ENCODE peak calls at places on chromosomes 1 and 21, in six cellular contexts. T is GM10248, W is pancreas, G is psoas muscle, S is endothelial cell, A is fibroblast of the aortic adventitia. C is an unnamed sample.

GRCh38 chr1:228095938-228096337 is 7.2 kb downstream of the C1orf35 start:
- DNase-seq in T (no peak), W (peak), G (peak), S (no peak), A (no peak), C (peak)

GRCh38 chr1:157279157-157280140 is 141.3 kb upstream of the ETV3 start:
- DNase-seq in T (no peak), W (no peak), G (no peak), S (no peak), A (no peak), C (no peak)

GRCh38 chr1:41377397-41377796 is 16.2 kb downstream of the FOXO6 start:
- DNase-seq in T (no peak), W (no peak), G (no peak), S (no peak), A (no peak), C (no peak)

GRCh38 chr1:240743696-240744095 is 131.7 kb upstream of the GREM2 start:
- DNase-seq in T (no peak), W (no peak), G (no peak), S (no peak), A (no peak), C (peak)

GRCh38 chr21:15062566-15062965 is 2.2 kb downstream of the NRIP1 start:
- DNase-seq in T (peak), W (no peak), G (no peak), S (no peak), A (peak), C (no peak)

GRCh38 chr1:226449823-226450222 is 41.9 kb upstream of the PARP1 start:
- DNase-seq in T (no peak), W (no peak), G (no peak), S (no peak), A (no peak), C (no peak)

GRCh38 chr1:910311-910880 is 13.3 kb upstream of the SAMD11 start:
- DNase-seq in T (no peak), W (peak), G (peak), S (no peak), A (no peak), C (peak)

GRCh38 chr1:208431721-208432120 is 187.5 kb upstream of the PLXNA2 start:
- DNase-seq in T (no peak), W (no peak), G (no peak), S (no peak), A (peak), C (peak)

GRCh38 chr1:113303252-113303651 is 87.1 kb upstream of the MAGI3 start:
- DNase-seq in T (no peak), W (no peak), G (no peak), S (no peak), A (no peak), C (no peak)

GRCh38 chr1:164983023-164983650 is 373.4 kb downstream of the LMX1A start:
- DNase-seq in T (no peak), W (no peak), G (no peak), S (no peak), A (no peak), C (no peak)

GRCh38 chr1:55146781-55147180 is 68.4 kb downstream of the USP24 start:
- DNase-seq in T (no peak), W (no peak), G (no peak), S (no peak), A (no peak), C (no peak)

GRCh38 chr1:164659621-164660414 is 100.8 kb downstream of the PBX1 start:
- DNase-seq in T (no peak), W (peak), G (peak), S (no peak), A (no peak), C (no peak)

GRCh38 chr1:2526824-2527552 is 592 bp upstream of the PANK4 start:
- DNase-seq in T (peak), W (peak), G (peak), S (no peak), A (peak), C (peak)

GRCh38 chr1:11496551-11497080 is 17.7 kb downstream of the DISP3 start:
- DNase-seq in T (no peak), W (no peak), G (peak), S (no peak), A (no peak), C (peak)

GRCh38 chr1:119646521-119647227 is 1.4 kb downstream of the ZNF697 start:
- DNase-seq in T (no peak), W (no peak), G (no peak), S (no peak), A (peak), C (peak)

GRCh38 chr21:41832230-41833137 is 46.7 kb downstream of the PRDM15 start:
- DNase-seq in T (no peak), W (no peak), G (no peak), S (no peak), A (no peak), C (no peak)
- TF ChIP-seq CTCF in T (no peak), W (no peak), G (no peak), S (no peak), A (no peak), C (no peak)

GRCh38 chr1:230067441-230067870 is 418 bp downstream of the GALNT2 start:
- DNase-seq in T (peak), W (peak), G (peak), S (no peak), A (peak), C (peak)

GRCh38 chr1:230068952-230069684 is 2.1 kb downstream of the GALNT2 start:
- DNase-seq in T (peak), W (no peak), G (no peak), S (no peak), A (no peak), C (peak)

GRCh38 chr1:230066466-230067404 is at the start of gene GALNT2:
- DNase-seq in T (peak), W (peak), G (peak), S (peak), A (peak), C (peak)

GRCh38 chr1:230069813-230070212 is 2.8 kb downstream of the GALNT2 start:
- DNase-seq in T (no peak), W (no peak), G (no peak), S (no peak), A (no peak), C (no peak)

DNA sequence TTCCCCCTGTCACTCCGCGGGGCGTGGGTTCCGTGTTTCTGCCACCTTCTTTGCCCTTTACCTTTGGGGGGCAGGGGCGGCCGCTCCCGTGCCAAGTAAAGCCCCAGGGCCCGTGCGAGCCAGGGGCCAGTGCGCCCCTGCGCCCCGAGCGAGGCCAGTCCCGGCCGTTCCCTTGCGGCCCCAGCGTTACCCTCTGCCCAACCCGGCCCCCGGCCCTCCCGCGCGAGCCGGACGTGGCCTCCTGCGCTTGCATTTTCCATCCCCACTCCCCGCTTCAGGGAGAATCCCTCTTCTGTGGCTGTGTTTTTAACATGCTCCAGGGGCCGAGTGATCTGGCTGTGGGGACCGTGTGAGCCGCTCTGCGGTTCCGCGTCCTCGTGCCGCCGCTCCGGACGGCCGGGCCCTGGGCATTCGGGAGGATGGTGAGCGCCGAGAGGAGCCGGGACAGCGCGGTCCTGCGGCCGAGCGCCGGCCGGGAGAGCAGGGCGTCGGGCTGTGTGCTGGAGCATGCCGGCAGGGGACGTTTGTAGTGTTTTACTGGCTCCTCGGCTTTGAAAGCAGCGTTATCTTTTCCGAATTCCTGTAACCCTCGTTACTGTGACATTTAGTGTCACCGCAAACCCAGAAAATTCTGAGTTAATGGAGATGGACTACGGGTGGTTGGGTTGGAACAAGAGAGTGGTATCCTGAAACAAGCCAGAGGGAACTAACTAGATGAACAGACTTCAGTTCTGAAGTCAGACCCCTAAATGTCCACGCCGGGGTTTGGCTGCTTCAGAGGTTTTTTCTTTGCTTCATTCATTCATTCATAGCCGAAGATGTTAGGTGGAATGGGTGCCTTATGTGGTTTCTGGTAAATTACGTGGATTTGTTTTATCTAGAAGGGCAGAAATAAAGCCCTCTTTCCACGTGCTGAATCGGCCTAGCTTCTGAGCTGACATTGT is 1.1 kb downstream of the GALNT2 start:
- DNase-seq in T (peak), W (peak), G (peak), S (peak), A (no peak), C (peak)
- TF ChIP-seq CTCF in T (peak), W (no peak), G (no peak), S (no peak), A (peak), C (no peak)

GRCh38 chr1:159181328-159182024 is 10.1 kb downstream of the CADM3 start:
- DNase-seq in T (no peak), W (no peak), G (no peak), S (no peak), A (no peak), C (peak)

GRCh38 chr1:159175571-159175970 is 4.2 kb downstream of the CADM3 start:
- DNase-seq in T (no peak), W (no peak), G (no peak), S (no peak), A (no peak), C (no peak)

GRCh38 chr1:159180516-159180915 is 9.1 kb downstream of the CADM3 start:
- DNase-seq in T (no peak), W (no peak), G (no peak), S (no peak), A (no peak), C (no peak)

GRCh38 chr1:159179906-159180305 is 8.5 kb downstream of the CADM3 start:
- DNase-seq in T (no peak), W (no peak), G (no peak), S (no peak), A (no peak), C (no peak)

DNA sequence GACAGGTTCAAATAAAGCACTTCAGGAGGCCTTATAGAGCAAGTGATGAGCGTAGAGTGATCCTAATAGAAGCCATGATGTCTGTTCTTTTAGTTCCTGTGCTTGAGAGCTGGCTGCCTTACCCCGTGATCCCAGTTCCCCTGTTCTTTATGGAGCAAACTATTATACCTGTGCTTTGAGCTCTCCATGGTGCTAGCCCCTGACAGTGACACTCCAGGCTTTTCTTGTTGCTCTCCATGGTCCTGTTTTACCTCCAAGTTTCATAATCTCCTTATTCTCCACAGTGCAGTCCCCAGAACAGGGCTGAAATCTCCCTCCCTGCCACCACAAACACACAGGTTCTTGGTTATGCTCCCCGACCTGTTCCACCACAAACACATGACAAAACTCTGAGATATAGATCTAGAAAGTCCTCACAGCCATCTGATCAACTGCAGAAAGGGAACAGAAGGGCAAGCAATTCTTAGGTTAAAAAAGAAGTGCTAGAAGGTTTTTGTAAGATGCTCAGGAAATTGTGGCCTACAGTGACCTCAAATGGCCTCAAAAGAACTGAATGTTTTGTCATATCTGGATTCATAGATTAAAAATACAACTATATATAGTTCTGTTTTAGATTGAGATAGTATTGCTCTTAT is 6.0 kb downstream of the CADM3 start:
- DNase-seq in T (peak), W (peak), G (no peak), S (peak), A (peak), C (peak)
- TF ChIP-seq CTCF in T (no peak), W (no peak), G (no peak), S (no peak), A (no peak), C (no peak)

GRCh38 chr1:30190481-30191153 is 532.8 kb downstream of the MATN1 start:
- DNase-seq in T (no peak), W (no peak), G (no peak), S (no peak), A (no peak), C (peak)

GRCh38 chr1:30191154-30191702 is 532.2 kb downstream of the MATN1 start:
- DNase-seq in T (no peak), W (no peak), G (peak), S (no peak), A (peak), C (peak)

GRCh38 chr1:30188999-30189398 is 534.4 kb downstream of the MATN1 start:
- DNase-seq in T (no peak), W (no peak), G (no peak), S (no peak), A (no peak), C (no peak)

GRCh38 chr1:30188329-30188728 is 535.1 kb downstream of the MATN1 start:
- DNase-seq in T (no peak), W (no peak), G (no peak), S (no peak), A (no peak), C (no peak)

DNA sequence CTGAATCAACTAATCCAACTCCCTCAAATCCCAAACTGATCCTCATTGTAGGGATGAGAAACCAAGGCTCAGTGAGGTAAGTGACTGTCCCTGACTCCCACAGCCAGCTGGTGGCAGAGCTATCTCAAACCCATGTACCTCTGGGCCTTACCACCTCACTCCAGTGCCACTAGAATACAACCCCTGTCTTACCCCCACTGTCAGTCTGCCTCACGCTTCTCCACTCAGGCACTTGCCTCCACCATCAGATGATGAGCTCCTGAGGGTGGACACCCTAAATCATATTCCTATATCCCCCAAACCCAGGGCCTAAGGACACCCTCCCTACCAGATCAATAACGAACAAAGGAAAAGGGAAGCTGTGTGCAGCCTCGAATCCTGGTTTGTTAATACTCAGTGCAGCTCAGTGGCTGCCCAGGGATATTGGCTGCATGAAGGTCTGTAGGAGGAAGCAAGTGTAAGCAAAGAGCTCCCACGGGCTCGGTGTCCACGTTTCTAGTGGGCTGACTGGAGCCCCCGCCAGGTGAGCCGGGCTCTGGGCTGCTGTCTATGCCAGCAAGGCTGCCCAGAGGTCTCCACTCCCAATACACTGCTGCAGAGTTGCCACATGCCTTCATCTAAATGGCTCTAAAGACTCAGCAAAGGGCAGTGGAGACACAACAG is 533.4 kb downstream of the MATN1 start:
- DNase-seq in T (no peak), W (no peak), G (no peak), S (no peak), A (no peak), C (no peak)
- TF ChIP-seq CTCF in T (no peak), W (no peak), G (no peak), S (no peak), A (no peak), C (no peak)

DNA sequence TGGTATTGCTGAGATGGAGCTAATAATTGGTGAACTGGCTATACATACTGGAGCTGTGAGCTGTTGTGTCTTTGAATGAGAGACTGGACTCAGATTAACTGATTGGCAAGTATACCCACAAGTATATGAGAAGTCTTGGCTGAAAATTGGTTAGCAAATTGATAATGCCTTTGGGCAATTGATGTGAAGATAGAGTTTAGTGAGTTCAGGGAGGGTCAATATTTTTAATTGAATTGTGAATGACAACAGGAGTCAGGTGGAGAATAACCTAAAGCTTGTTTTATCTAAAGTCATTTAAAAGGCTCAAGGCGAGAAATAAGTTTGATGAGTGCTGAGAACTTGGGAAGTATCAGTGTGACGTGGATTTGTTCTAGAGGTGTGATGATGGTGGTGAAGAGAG is 27.5 kb downstream of the NCAM2 start:
- DNase-seq in T (no peak), W (no peak), G (no peak), S (no peak), A (no peak), C (no peak)
- TF ChIP-seq CTCF in T (no peak), W (no peak), G (no peak), S (no peak), A (no peak), C (no peak)

DNA sequence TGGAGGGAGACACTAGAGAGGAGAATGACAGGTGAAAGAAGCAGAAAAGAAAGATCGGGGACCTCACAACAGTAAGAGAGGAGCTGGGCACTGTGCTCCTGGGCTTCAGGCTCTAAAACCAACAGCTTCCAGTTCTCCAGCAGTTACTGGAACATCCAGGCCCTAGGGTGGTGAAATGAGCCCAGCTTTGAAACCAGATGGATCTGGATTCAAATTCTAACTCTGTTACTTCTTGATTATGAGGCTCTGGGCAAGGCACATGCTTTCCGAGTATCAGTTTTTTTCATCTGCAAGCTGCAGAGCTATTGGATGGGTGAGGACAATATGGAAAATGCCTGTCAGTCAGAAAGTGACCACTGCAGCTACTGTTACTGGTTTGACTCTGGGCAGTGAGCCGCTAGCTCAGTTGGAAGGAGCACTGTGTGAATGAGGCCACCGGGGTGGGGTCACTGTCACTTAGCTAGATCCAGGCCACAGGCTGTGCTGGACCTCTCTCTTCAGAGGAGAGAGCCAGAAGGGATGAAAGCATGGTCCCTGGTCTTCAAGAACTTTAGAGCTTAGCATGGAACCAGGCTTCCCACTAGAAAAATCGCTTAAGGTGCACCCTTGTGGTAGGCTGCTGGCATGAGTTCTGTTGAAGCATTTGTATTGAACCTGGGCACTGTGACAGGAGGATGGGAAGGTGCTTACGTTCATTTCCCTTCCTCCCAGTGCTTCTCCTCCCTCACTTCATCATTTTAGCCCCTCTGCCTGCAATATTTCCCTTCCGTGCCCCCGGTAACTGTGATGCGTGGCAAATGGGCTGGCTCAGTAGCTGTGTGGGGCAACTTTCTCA is 12.2 kb downstream of the PLEKHO1 start:
- DNase-seq in T (no peak), W (no peak), G (no peak), S (no peak), A (no peak), C (no peak)
- TF ChIP-seq CTCF in T (peak), W (no peak), G (no peak), S (no peak), A (no peak), C (no peak)

GRCh38 chr1:53639251-53639721 is 99.7 kb downstream of the GLIS1 start:
- DNase-seq in T (no peak), W (no peak), G (no peak), S (no peak), A (no peak), C (peak)
- TF ChIP-seq CTCF in T (no peak), W (no peak), G (peak), S (no peak), A (no peak), C (peak)

GRCh38 chr1:190413142-190413541 is 64.5 kb downstream of the BRINP3 start:
- DNase-seq in T (no peak), W (no peak), G (no peak), S (no peak), A (no peak), C (no peak)

DNA sequence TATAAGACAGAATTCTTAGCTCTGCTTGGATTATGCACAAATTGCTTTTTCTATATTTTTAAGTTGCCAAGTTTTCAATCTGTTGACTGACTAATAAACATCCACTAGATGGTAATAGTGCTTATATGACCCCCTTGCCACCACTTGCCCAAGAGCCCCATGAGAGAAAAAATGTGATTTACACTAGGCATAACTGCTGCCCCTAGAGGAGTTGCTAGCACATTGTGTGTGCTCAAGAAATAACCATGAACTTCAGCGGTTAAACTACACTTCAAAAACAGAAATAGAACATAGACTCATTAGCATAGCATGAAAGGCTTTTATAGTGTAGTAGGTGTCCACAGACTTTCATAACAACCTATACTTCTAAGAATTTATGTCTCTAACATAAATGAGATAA is 61.4 kb downstream of the BRINP3 start:
- DNase-seq in T (no peak), W (no peak), G (no peak), S (no peak), A (no peak), C (no peak)
- TF ChIP-seq CTCF in T (no peak), W (no peak), G (no peak), S (no peak), A (peak), C (no peak)